ENCODE peak calls at places on chromosomes 11 and 22, in eight cellular contexts. One of them, this sample, is unnamed.

GRCh38 chr11:34426766-34427170 is 12.0 kb upstream of the CAT start:
- DNase-seq in upper lobe of right lung: no peak
- DNase-seq in GM20000: no peak
- DNase-seq in neural progenitor cell: no peak
- DNase-seq in transverse colon: no peak
- DNase-seq in progenitor cell of endocrine pancreas: no peak
- DNase-seq in tibial nerve: peak; percentile 27
- DNase-seq in A549: no peak
- DNase-seq in this sample: no peak

GRCh38 chr11:65741185-65741584 is 20.6 kb upstream of the RNASEH2C start:
- DNase-seq in upper lobe of right lung: no peak
- DNase-seq in GM20000: no peak
- DNase-seq in neural progenitor cell: no peak
- DNase-seq in transverse colon: no peak
- DNase-seq in progenitor cell of endocrine pancreas: no peak
- DNase-seq in tibial nerve: no peak
- DNase-seq in A549: no peak
- DNase-seq in this sample: no peak

GRCh38 chr22:30246962-30247376 is 410 bp upstream of the LIF start:
- DNase-seq in upper lobe of right lung: no peak
- DNase-seq in GM20000: no peak
- DNase-seq in neural progenitor cell: no peak
- DNase-seq in transverse colon: peak; percentile 85
- DNase-seq in progenitor cell of endocrine pancreas: no peak
- DNase-seq in tibial nerve: no peak
- DNase-seq in A549: no peak
- DNase-seq in this sample: no peak

GRCh38 chr22:31857247-31857646 is 87.1 kb upstream of the YWHAH start:
- DNase-seq in upper lobe of right lung: no peak
- DNase-seq in GM20000: no peak
- DNase-seq in neural progenitor cell: peak; percentile 88
- DNase-seq in transverse colon: no peak
- DNase-seq in progenitor cell of endocrine pancreas: peak; percentile 29
- DNase-seq in tibial nerve: no peak
- DNase-seq in A549: no peak
- DNase-seq in this sample: no peak

GRCh38 chr11:108914211-108914610 is 249.3 kb downstream of the DDX10 start:
- DNase-seq in upper lobe of right lung: no peak
- DNase-seq in GM20000: no peak
- DNase-seq in neural progenitor cell: peak; percentile 16
- DNase-seq in transverse colon: no peak
- DNase-seq in progenitor cell of endocrine pancreas: no peak
- DNase-seq in tibial nerve: no peak
- DNase-seq in A549: no peak
- DNase-seq in this sample: no peak

GRCh38 chr11:96162816-96163499 is 180.0 kb downstream of the MAML2 start:
- DNase-seq in upper lobe of right lung: no peak
- DNase-seq in GM20000: no peak
- DNase-seq in neural progenitor cell: no peak
- DNase-seq in transverse colon: no peak
- DNase-seq in progenitor cell of endocrine pancreas: no peak
- DNase-seq in tibial nerve: peak; percentile 25
- DNase-seq in A549: no peak
- DNase-seq in this sample: no peak

GRCh38 chr11:68321293-68322030 is 9.1 kb downstream of the LRP5 start:
- DNase-seq in upper lobe of right lung: no peak
- DNase-seq in GM20000: no peak
- DNase-seq in neural progenitor cell: no peak
- DNase-seq in transverse colon: no peak
- DNase-seq in progenitor cell of endocrine pancreas: no peak
- DNase-seq in tibial nerve: no peak
- DNase-seq in A549: no peak
- DNase-seq in this sample: no peak

GRCh38 chr11:96218013-96218412 is 125.0 kb downstream of the MAML2 start:
- DNase-seq in upper lobe of right lung: no peak
- DNase-seq in GM20000: no peak
- DNase-seq in neural progenitor cell: no peak
- DNase-seq in transverse colon: no peak
- DNase-seq in progenitor cell of endocrine pancreas: no peak
- DNase-seq in tibial nerve: no peak
- DNase-seq in A549: no peak
- DNase-seq in this sample: no peak

GRCh38 chr11:120606116-120607010 is 94.8 kb downstream of the GRIK4 start:
- DNase-seq in upper lobe of right lung: peak; percentile 40
- DNase-seq in GM20000: no peak
- DNase-seq in neural progenitor cell: no peak
- DNase-seq in transverse colon: no peak
- DNase-seq in progenitor cell of endocrine pancreas: no peak
- DNase-seq in tibial nerve: no peak
- DNase-seq in A549: no peak
- DNase-seq in this sample: no peak

GRCh38 chr22:40967120-40967760 is 16.1 kb downstream of the RBX1 start:
- DNase-seq in upper lobe of right lung: no peak
- DNase-seq in GM20000: no peak
- DNase-seq in neural progenitor cell: no peak
- DNase-seq in transverse colon: no peak
- DNase-seq in progenitor cell of endocrine pancreas: no peak
- DNase-seq in tibial nerve: no peak
- DNase-seq in A549: no peak
- DNase-seq in this sample: no peak

GRCh38 chr11:22079133-22079847 is 113.6 kb upstream of the ANO5 start:
- DNase-seq in upper lobe of right lung: no peak
- DNase-seq in GM20000: no peak
- DNase-seq in neural progenitor cell: no peak
- DNase-seq in transverse colon: no peak
- DNase-seq in progenitor cell of endocrine pancreas: no peak
- DNase-seq in tibial nerve: no peak
- DNase-seq in A549: no peak
- DNase-seq in this sample: no peak

GRCh38 chr22:25852223-25852622 is 110.2 kb downstream of the MYO18B start:
- DNase-seq in upper lobe of right lung: no peak
- DNase-seq in GM20000: no peak
- DNase-seq in neural progenitor cell: no peak
- DNase-seq in transverse colon: no peak
- DNase-seq in progenitor cell of endocrine pancreas: no peak
- DNase-seq in tibial nerve: no peak
- DNase-seq in A549: no peak
- DNase-seq in this sample: no peak

GRCh38 chr22:25849514-25849913 is 107.5 kb downstream of the MYO18B start:
- DNase-seq in upper lobe of right lung: no peak
- DNase-seq in GM20000: no peak
- DNase-seq in neural progenitor cell: no peak
- DNase-seq in transverse colon: no peak
- DNase-seq in progenitor cell of endocrine pancreas: no peak
- DNase-seq in tibial nerve: no peak
- DNase-seq in A549: no peak
- DNase-seq in this sample: no peak

GRCh38 chr22:25853501-25853900 is 111.5 kb downstream of the MYO18B start:
- DNase-seq in upper lobe of right lung: no peak
- DNase-seq in GM20000: no peak
- DNase-seq in neural progenitor cell: no peak
- DNase-seq in transverse colon: no peak
- DNase-seq in progenitor cell of endocrine pancreas: no peak
- DNase-seq in tibial nerve: no peak
- DNase-seq in A549: no peak
- DNase-seq in this sample: no peak

GRCh38 chr22:25853078-25853477 is 111.1 kb downstream of the MYO18B start:
- DNase-seq in upper lobe of right lung: no peak
- DNase-seq in GM20000: no peak
- DNase-seq in neural progenitor cell: no peak
- DNase-seq in transverse colon: no peak
- DNase-seq in progenitor cell of endocrine pancreas: no peak
- DNase-seq in tibial nerve: no peak
- DNase-seq in A549: no peak
- DNase-seq in this sample: no peak

GRCh38 chr22:25853902-25854301 is 111.9 kb downstream of the MYO18B start:
- DNase-seq in upper lobe of right lung: no peak
- DNase-seq in GM20000: no peak
- DNase-seq in neural progenitor cell: peak; percentile 13
- DNase-seq in transverse colon: no peak
- DNase-seq in progenitor cell of endocrine pancreas: no peak
- DNase-seq in tibial nerve: no peak
- DNase-seq in A549: peak; percentile 19
- DNase-seq in this sample: no peak
- TF ChIP-seq CTCF in upper lobe of right lung: no peak
- TF ChIP-seq CTCF in GM20000: no peak
- TF ChIP-seq CTCF in neural progenitor cell: peak; percentile 47
- TF ChIP-seq CTCF in transverse colon: no peak
- TF ChIP-seq CTCF in progenitor cell of endocrine pancreas: peak; percentile 35
- TF ChIP-seq CTCF in tibial nerve: no peak
- TF ChIP-seq CTCF in A549: no peak
- TF ChIP-seq CTCF in this sample: no peak

GRCh38 chr11:69588270-69588669 is 52.7 kb upstream of the CCND1 start:
- DNase-seq in upper lobe of right lung: no peak
- DNase-seq in GM20000: no peak
- DNase-seq in neural progenitor cell: no peak
- DNase-seq in transverse colon: no peak
- DNase-seq in progenitor cell of endocrine pancreas: no peak
- DNase-seq in tibial nerve: no peak
- DNase-seq in A549: peak; percentile 66
- DNase-seq in this sample: no peak
- TF ChIP-seq CTCF in upper lobe of right lung: no peak
- TF ChIP-seq CTCF in GM20000: no peak
- TF ChIP-seq CTCF in neural progenitor cell: no peak
- TF ChIP-seq CTCF in transverse colon: no peak
- TF ChIP-seq CTCF in progenitor cell of endocrine pancreas: no peak
- TF ChIP-seq CTCF in tibial nerve: no peak
- TF ChIP-seq CTCF in A549: no peak
- TF ChIP-seq CTCF in this sample: no peak

DNA sequence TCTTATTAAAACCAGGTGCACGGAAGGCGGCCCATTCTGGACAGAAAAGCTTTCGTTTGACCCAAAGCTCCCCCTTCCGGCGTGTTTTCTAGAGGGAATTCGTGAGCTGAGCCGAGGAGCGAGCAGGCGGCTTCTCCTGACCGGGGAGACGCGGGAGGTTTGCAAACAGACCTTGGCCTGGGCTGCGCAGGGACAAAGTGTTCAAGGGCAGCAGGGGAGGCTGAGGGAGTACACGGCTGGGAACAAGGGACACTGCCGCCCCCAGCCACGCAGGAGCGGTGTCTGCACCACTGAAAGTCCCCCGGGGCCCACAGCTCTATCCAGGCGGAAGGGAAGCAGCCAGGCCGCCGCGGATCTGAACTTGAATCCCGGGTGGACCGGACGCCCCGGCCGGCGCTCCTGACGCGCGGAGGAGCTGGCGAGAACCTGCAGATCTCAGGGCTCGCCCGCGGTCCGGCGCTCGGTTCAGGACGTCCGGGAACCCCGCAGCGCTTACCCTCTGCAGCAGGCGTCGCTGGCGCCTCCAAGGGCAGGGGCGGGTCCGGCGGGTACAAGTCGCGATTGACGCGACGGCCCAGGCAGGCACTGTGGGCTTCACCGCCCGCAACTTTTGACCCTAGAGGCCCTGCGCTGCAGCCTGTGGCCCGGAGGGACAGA is 101.9 kb downstream of the WT1 start:
- DNase-seq in upper lobe of right lung: peak; percentile 81
- DNase-seq in GM20000: peak; percentile 51
- DNase-seq in neural progenitor cell: peak; percentile 72
- DNase-seq in transverse colon: peak; percentile 55
- DNase-seq in progenitor cell of endocrine pancreas: peak; percentile 50
- DNase-seq in tibial nerve: peak; percentile 71
- DNase-seq in A549: peak; percentile 72
- DNase-seq in this sample: no peak
- TF ChIP-seq CTCF in upper lobe of right lung: peak; percentile 34
- TF ChIP-seq CTCF in GM20000: peak; percentile 21
- TF ChIP-seq CTCF in neural progenitor cell: peak; percentile 48
- TF ChIP-seq CTCF in transverse colon: no peak
- TF ChIP-seq CTCF in progenitor cell of endocrine pancreas: peak; percentile 35
- TF ChIP-seq CTCF in tibial nerve: peak; percentile 16
- TF ChIP-seq CTCF in A549: peak; percentile 50
- TF ChIP-seq CTCF in this sample: no peak

GRCh38 chr11:85664561-85665481 is at the start of gene CREBZF:
- DNase-seq in upper lobe of right lung: peak; percentile 96
- DNase-seq in GM20000: peak; percentile 92
- DNase-seq in neural progenitor cell: peak; percentile 97
- DNase-seq in transverse colon: peak; percentile 96
- DNase-seq in progenitor cell of endocrine pancreas: peak; percentile 87
- DNase-seq in tibial nerve: peak; percentile 95
- DNase-seq in A549: peak; percentile 97
- DNase-seq in this sample: peak; percentile 96

GRCh38 chr11:85665756-85666155 is 827 bp upstream of the CREBZF start:
- DNase-seq in upper lobe of right lung: no peak
- DNase-seq in GM20000: no peak
- DNase-seq in neural progenitor cell: no peak
- DNase-seq in transverse colon: no peak
- DNase-seq in progenitor cell of endocrine pancreas: no peak
- DNase-seq in tibial nerve: no peak
- DNase-seq in A549: no peak
- DNase-seq in this sample: no peak

GRCh38 chr11:85661972-85662664 is 2.8 kb downstream of the CREBZF start:
- DNase-seq in upper lobe of right lung: no peak
- DNase-seq in GM20000: no peak
- DNase-seq in neural progenitor cell: no peak
- DNase-seq in transverse colon: no peak
- DNase-seq in progenitor cell of endocrine pancreas: no peak
- DNase-seq in tibial nerve: no peak
- DNase-seq in A549: no peak
- DNase-seq in this sample: no peak

GRCh38 chr11:85663080-85663729 is 1.7 kb downstream of the CREBZF start:
- DNase-seq in upper lobe of right lung: no peak
- DNase-seq in GM20000: peak; percentile 26
- DNase-seq in neural progenitor cell: no peak
- DNase-seq in transverse colon: no peak
- DNase-seq in progenitor cell of endocrine pancreas: no peak
- DNase-seq in tibial nerve: no peak
- DNase-seq in A549: no peak
- DNase-seq in this sample: no peak

DNA sequence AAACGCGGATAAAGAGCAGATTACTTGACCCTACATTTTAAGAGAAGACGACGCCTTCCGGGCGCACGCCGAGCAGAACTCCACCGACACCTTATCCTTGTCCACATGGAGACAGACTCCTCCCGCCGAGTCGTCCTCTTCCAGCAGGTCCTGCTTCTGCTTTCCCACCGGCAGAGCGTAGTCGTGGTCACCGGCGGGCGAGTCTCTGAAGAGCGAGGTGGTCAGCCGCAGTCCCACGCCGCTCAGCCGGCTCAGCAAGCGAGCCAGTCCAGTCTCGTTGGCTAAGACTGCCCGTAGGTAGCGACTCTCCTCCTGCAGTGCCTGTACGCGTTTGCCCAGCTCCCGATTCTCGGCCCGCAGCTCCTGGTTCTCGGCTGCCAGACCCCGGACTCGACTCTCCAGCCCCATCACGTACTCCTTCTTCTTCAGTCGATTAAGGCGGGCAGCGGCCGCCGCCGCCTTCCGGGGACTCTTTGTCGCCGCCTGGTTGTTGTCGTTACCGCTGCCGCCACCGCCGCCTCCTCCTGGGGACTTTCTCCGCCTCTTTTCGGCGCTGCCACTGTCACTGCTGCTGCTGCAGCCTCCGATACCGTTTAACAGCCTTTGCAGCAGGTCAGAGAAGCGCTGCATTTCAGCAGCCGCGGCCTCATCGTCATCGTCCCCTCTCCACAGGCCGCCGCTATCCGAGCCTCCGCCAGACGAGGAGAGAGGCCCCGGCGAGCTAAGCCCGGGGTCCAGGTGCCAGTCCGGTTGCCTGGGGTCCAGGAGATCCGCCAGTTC is 958 bp downstream of the CREBZF start:
- DNase-seq in upper lobe of right lung: peak; percentile 92
- DNase-seq in GM20000: peak; percentile 82
- DNase-seq in neural progenitor cell: peak; percentile 92
- DNase-seq in transverse colon: peak; percentile 87
- DNase-seq in progenitor cell of endocrine pancreas: peak; percentile 62
- DNase-seq in tibial nerve: peak; percentile 73
- DNase-seq in A549: peak; percentile 76
- DNase-seq in this sample: peak; percentile 75
- TF ChIP-seq CTCF in upper lobe of right lung: peak; percentile 60
- TF ChIP-seq CTCF in GM20000: peak; percentile 51
- TF ChIP-seq CTCF in neural progenitor cell: peak; percentile 57
- TF ChIP-seq CTCF in transverse colon: peak; percentile 61
- TF ChIP-seq CTCF in progenitor cell of endocrine pancreas: peak; percentile 58
- TF ChIP-seq CTCF in tibial nerve: peak; percentile 61
- TF ChIP-seq CTCF in A549: peak; percentile 40
- TF ChIP-seq CTCF in this sample: no peak